ENCODE peak calls at places on chromosomes 6 and 20, in ten cellular contexts. P is germinal center; N is SJSA1; O is type B pancreatic cell; Q is hypothalamus; U is HL-60; D is activated T-cell treated with anti-CD3 and anti-CD28 coated beads, Interleukin-2, amount 50 U/mL, for 72 hours; B is NCI-H510A treated with DMSO at 0.1 percent for 48 hours; J is stomach; R is cardiac muscle cell. V is an unnamed sample.

GRCh38 chr6:75830959-75831885 is 82.2 kb downstream of the MYO6 start:
- DNase-seq in P (no peak), N (no peak), O (no peak), Q (no peak), U (no peak), D (peak; percentile 48), B (no peak), J (no peak), R (no peak), V (no peak)

GRCh38 chr6:36685926-36686667 is 7.6 kb downstream of the CDKN1A start:
- DNase-seq in P (no peak), N (no peak), O (no peak), Q (no peak), U (peak; percentile 63), D (no peak), B (no peak), J (peak; percentile 1), R (no peak), V (no peak)

GRCh38 chr20:24502661-24503060 is 33.2 kb downstream of the SYNDIG1 start:
- DNase-seq in P (no peak), N (no peak), O (no peak), Q (no peak), U (no peak), D (no peak), B (no peak), J (no peak), R (no peak), V (no peak)

GRCh38 chr6:88662163-88662580 is 301.2 kb downstream of the RNGTT start:
- DNase-seq in P (no peak), N (no peak), O (no peak), Q (no peak), U (peak; percentile 26), D (no peak), B (no peak), J (peak; percentile 36), R (no peak), V (no peak)

GRCh38 chr6:4055420-4056041 is 23.4 kb downstream of the FAM217A start:
- DNase-seq in P (no peak), N (peak; percentile 65), O (no peak), Q (no peak), U (no peak), D (no peak), B (peak; percentile 2), J (peak; percentile 45), R (no peak), V (no peak)

GRCh38 chr20:15339264-15339663 is 1001.9 kb upstream of the FLRT3 start:
- DNase-seq in P (no peak), N (no peak), O (no peak), Q (no peak), U (no peak), D (no peak), B (no peak), J (no peak), R (no peak), V (no peak)

GRCh38 chr20:4050581-4050980 is 35.2 kb upstream of the RNF24 start:
- DNase-seq in P (no peak), N (no peak), O (no peak), Q (no peak), U (no peak), D (no peak), B (no peak), J (peak; percentile 0), R (peak; percentile 68), V (no peak)

GRCh38 chr6:37667050-37667814 is 30.5 kb downstream of the MDGA1 start:
- DNase-seq in P (no peak), N (no peak), O (no peak), Q (no peak), U (no peak), D (no peak), B (no peak), J (no peak), R (no peak), V (no peak)

GRCh38 chr6:113856571-113857564 is at the start of gene MARCKS:
- DNase-seq in P (peak; percentile 85), N (peak; percentile 83), O (peak; percentile 88), Q (peak; percentile 78), U (peak; percentile 73), D (peak; percentile 69), B (peak; percentile 61), J (peak; percentile 85), R (peak; percentile 92), V (peak; percentile 90)

GRCh38 chr20:37935435-37935834 is 32.5 kb downstream of the VSTM2L start:
- DNase-seq in P (no peak), N (no peak), O (no peak), Q (no peak), U (no peak), D (no peak), B (no peak), J (no peak), R (no peak), V (no peak)

GRCh38 chr6:89298680-89299450 is 16.2 kb downstream of the GABRR2 start:
- DNase-seq in P (no peak), N (no peak), O (no peak), Q (no peak), U (no peak), D (no peak), B (no peak), J (no peak), R (no peak), V (no peak)

GRCh38 chr20:37994512-37994911 is 38.7 kb downstream of the TTI1 start:
- DNase-seq in P (no peak), N (peak; percentile 71), O (no peak), Q (no peak), U (no peak), D (no peak), B (peak; percentile 48), J (no peak), R (no peak), V (no peak)

GRCh38 chr6:131924881-131925474 is 26.2 kb downstream of the CCN2 start:
- DNase-seq in P (peak; percentile 33), N (no peak), O (no peak), Q (no peak), U (no peak), D (no peak), B (no peak), J (no peak), R (peak; percentile 42), V (peak; percentile 29)

V was measured in NCI-H1417 treated with DMSO at 0.1 percent for 48 hours.